ENCODE peak calls at places on chromosomes 11 and 22, in five cellular contexts. M is IMR-90, V is H1, E is H9, U is trophoblast cell. W is an unnamed sample.

GRCh38 chr11:111417766-111418435 is 38.8 kb upstream of the POU2AF1 start:
- DNase-seq in M (peak; percentile 99), V (no peak), E (no peak), U (peak; percentile 5), W (no peak)

GRCh38 chr11:1541474-1542204 is 30.4 kb downstream of the DUSP8 start:
- DNase-seq in M (no peak), V (no peak), E (no peak), U (no peak), W (no peak)

GRCh38 chr11:130092661-130093060 is 23.0 kb downstream of the APLP2 start:
- DNase-seq in M (no peak), V (no peak), E (no peak), U (no peak), W (no peak)

GRCh38 chr22:33524511-33525270 is 395.6 kb downstream of the LARGE1 start:
- DNase-seq in M (no peak), V (no peak), E (no peak), U (peak; percentile 9), W (no peak)

GRCh38 chr11:119795231-119795630 is 66.2 kb upstream of the NECTIN1 start:
- DNase-seq in M (peak; percentile 77), V (no peak), E (no peak), U (peak; percentile 20), W (no peak)

GRCh38 chr11:1055990-1056771 is 18.5 kb upstream of the MUC2 start:
- DNase-seq in M (no peak), V (no peak), E (no peak), U (no peak), W (no peak)

GRCh38 chr22:21951931-21952465 is 650 bp downstream of the PPM1F start:
- DNase-seq in M (peak; percentile 53), V (peak; percentile 74), E (peak; percentile 72), U (peak; percentile 99), W (no peak)

GRCh38 chr11:44622721-44623258 is 57.3 kb downstream of the CD82 start:
- DNase-seq in M (no peak), V (peak; percentile 34), E (peak; percentile 14), U (peak; percentile 50), W (no peak)

GRCh38 chr11:120268686-120269085 is 28.7 kb downstream of the POU2F3 start:
- DNase-seq in M (no peak), V (no peak), E (no peak), U (peak; percentile 19), W (no peak)

GRCh38 chr11:112280268-112281126 is 19.8 kb upstream of the PLET1 start:
- DNase-seq in M (peak; percentile 83), V (peak; percentile 69), E (peak; percentile 76), U (peak; percentile 89), W (peak; percentile 66)

GRCh38 chr11:33869511-33870422 is 22.1 kb downstream of the LMO2 start:
- DNase-seq in M (peak; percentile 2), V (peak; percentile 73), E (peak; percentile 47), U (peak; percentile 78), W (no peak)
- H3K27ac ChIP-seq in M (no peak overlapping the region), V (no peak overlapping the region), E (no peak overlapping the region), U (no peak overlapping the region), W (no peak overlapping the region)

GRCh38 chr22:36027579-36027959 is 1.1 kb downstream of the RBFOX2 start:
- DNase-seq in M (no peak), V (no peak), E (no peak), U (no peak), W (no peak)
- H3K14ac ChIP-seq in M (peak overlapping the region; percentile 85), V (no peak overlapping the region), E (peak overlapping the region; percentile 95), U (peak overlapping the region; percentile 94), W (peak overlapping the region; percentile 17)

DNA sequence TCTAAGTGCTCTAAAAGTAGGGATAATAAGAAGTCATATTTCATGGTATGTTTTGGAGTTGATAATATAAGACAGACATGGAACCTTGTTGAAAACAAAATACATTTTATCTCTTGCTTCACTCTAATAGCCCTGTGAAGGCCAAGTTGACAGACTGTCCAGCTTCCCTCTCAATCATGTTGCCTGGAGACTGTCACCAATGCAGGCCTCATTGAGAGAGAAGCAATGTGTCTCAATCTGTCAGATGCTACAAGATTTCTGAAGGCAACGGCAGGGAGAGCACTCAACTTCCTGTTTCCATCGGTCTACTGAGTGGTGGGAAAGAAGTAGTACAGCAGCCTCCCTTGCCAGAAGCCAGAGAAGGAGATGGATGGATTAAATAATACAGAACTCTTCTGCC is 23.6 kb upstream of the FJX1 start:
- DNase-seq in M (no peak), V (no peak), E (no peak), U (no peak), W (no peak)
- H3K27ac ChIP-seq in M (no peak overlapping the region), V (no peak overlapping the region), E (no peak overlapping the region), U (no peak overlapping the region), W (no peak overlapping the region)

DNA sequence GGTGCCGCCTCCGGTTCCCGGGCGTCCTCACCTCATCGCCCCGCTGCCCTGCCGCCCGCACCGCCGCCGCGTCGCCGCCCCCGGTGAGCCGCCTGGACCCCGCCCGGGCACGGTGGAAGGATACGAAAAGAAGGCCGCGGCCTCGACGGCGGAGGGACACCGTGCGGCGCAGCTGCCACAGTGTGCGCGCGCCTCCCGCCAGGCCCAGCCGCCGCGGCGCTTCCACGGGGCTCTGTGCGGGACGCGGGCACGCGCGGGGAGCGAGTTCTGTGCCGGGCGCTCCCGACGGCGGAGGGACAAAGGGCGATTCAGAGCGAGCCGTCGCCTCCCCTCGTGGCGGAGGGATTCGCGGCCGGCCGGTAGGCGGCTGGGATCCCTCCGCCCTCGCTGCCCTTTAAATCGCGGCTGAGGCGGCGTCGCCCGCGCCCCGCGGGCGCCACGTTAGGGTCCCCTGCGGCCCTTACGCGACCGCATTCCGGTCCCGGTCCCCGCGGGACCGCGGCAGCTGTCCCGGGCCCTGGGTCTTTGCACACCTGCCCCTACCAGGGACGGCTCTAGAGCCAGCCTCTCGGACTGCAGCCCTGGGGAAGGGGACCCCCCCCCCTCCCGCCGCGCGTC is 568 bp upstream of the KMT5B start:
- DNase-seq in M (peak; percentile 96), V (peak; percentile 93), E (peak; percentile 84), U (peak; percentile 94), W (peak; percentile 95)
- H3K14ac ChIP-seq in M (peak overlapping the region; percentile 96), V (no peak overlapping the region), E (peak overlapping the region; percentile 100), U (peak overlapping the region; percentile 99), W (peak overlapping the region; percentile 25)

GRCh38 chr22:36165161-36165560 is 4.6 kb upstream of the APOL3 start:
- DNase-seq in M (no peak), V (no peak), E (no peak), U (no peak), W (no peak)

GRCh38 chr22:36164621-36165020 is 4.1 kb upstream of the APOL3 start:
- DNase-seq in M (no peak), V (no peak), E (no peak), U (peak; percentile 35), W (no peak)

GRCh38 chr22:36163497-36163896 is 2.9 kb upstream of the APOL3 start:
- DNase-seq in M (no peak), V (no peak), E (no peak), U (no peak), W (no peak)

GRCh38 chr22:36160499-36160942 is at the start of gene APOL3:
- DNase-seq in M (peak; percentile 47), V (no peak), E (no peak), U (peak; percentile 19), W (no peak)

DNA sequence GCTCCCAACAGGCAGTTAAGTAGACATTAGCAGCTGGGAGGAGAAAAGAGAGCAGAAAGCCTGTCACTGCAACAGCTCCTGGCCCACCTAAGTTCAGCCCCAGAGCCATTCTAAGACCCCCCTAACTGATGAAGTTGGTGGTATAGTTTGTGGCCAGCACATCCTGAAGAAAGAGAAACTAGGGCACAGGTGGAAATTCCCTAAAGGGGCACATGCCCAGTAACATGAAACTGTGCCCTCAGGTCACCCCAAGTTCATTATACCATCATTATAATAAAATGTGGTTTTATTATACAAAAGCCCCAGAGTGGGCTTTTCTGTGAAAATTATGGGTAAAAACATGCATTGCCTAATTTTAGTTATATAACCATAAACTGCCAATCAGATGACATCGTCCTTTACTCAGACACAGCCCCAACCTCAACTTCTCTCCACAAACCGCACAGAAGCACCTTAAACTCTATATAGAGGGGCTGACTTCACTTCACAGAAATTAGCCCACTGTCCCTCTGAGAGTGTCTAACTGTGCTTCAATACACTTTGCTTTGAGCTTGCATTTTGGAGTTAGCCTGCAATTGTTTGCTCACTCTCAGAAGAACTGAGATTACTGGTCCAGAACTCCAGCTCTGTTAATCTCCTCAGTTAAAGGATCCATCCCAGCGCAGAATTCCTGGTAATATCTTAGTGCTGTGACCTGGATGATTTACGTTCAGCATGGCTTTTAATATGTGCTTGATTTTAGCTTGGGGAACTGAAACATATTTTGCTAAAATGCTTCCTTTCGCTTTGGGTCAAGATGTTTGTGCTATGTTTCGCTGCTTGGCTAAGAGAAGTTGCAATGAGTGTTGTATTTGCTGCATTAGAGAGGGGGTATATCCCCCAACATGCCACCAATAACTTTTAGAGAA is 1.8 kb upstream of the APOL3 start:
- DNase-seq in M (no peak), V (no peak), E (no peak), U (no peak), W (no peak)
- H3K27ac ChIP-seq in M (no peak overlapping the region), V (no peak overlapping the region), E (no peak overlapping the region), U (no peak overlapping the region), W (no peak overlapping the region)

GRCh38 chr11:83158474-83158786 is 1.5 kb downstream of the PCF11 start:
- DNase-seq in M (no peak), V (no peak), E (no peak), U (no peak), W (no peak)

GRCh38 chr11:83158965-83159900 is 2.3 kb downstream of the PCF11 start:
- DNase-seq in M (no peak), V (no peak), E (no peak), U (peak; percentile 22), W (no peak)

GRCh38 chr11:83157755-83158473 is 983 bp downstream of the PCF11 start:
- DNase-seq in M (peak; percentile 33), V (peak; percentile 61), E (peak; percentile 51), U (peak; percentile 41), W (peak; percentile 35)

GRCh38 chr11:83156150-83156995 is 558 bp upstream of the PCF11 start:
- DNase-seq in M (peak; percentile 100), V (peak; percentile 88), E (peak; percentile 100), U (peak; percentile 100), W (peak; percentile 99)

DNA sequence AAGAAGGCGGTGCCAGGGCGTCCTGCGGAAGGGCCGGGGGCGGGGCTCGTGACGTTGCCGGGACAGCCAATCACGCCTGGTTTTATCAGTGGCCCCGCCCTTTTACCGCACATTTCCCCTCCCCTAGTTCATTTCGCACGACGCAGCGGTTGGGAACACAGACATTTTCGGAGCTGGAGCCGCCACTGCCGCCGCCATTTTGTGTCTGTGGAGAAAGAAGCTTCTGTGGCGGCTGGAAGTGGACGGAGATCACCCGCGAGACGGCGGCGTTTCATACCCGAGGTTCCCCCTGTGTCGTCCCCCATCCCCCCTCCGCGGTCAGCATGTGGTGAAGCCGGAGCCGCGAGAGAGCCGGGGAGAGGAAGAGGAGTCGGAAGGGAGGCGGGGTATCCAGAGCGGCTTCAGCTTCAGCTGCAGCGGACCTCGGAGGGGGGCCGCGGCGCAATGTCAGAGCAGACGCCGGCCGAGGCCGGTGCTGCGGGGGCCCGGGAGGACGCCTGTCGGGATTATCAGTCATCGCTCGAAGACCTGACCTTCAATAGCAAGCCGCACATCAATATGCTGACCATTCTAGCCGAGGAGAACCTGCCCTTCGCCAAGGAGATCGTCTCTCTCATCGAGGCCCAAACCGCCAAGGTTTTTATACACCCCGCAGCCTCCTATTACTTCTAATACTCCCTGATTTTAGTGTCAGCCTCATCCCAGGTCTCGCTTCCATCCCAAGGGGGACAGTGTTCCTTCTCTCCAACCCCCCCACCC is at the start of gene PCF11:
- DNase-seq in M (no peak), V (peak; percentile 88), E (no peak), U (no peak), W (no peak)
- H3K14ac ChIP-seq in M (peak within 1 kb of the TSS; percentile 98), V (no peak within 1 kb of the TSS), E (peak within 1 kb of the TSS; percentile 93), U (peak within 1 kb of the TSS; percentile 85), W (peak within 1 kb of the TSS; percentile 89)

GRCh38 chr11:35250192-35250591 is 111.2 kb downstream of the CD44 start:
- DNase-seq in M (no peak), V (no peak), E (no peak), U (no peak), W (no peak)
- H3K27ac ChIP-seq in M (no peak overlapping the region), V (no peak overlapping the region), E (no peak overlapping the region), U (no peak overlapping the region), W (no peak overlapping the region)

W was measured in neuronal stem cell.